ENCODE peak calls at places on chromosome 20, in four cellular contexts. Z is stomach, M is heart left ventricle, Y is psoas muscle. I is an unnamed sample.

GRCh38 chr20:16423311-16424212 is 149.7 kb downstream of the KIF16B start:
- DNase-seq in Z (no peak), M (no peak), Y (no peak), I (no peak)

GRCh38 chr20:2172305-2173175 is 70.9 kb downstream of the STK35 start:
- DNase-seq in Z (peak), M (peak), Y (peak), I (no peak)

GRCh38 chr20:35953411-35954199 is 697 bp downstream of the SCAND1 start:
- DNase-seq in Z (peak), M (peak), Y (peak), I (peak)

GRCh38 chr20:49267327-49267726 is 10.5 kb downstream of the ZNFX1 start:
- DNase-seq in Z (no peak), M (no peak), Y (no peak), I (no peak)

GRCh38 chr20:11935754-11936551 is 18.3 kb downstream of the BTBD3 start:
- DNase-seq in Z (no peak), M (no peak), Y (no peak), I (no peak)

GRCh38 chr20:43751167-43752050 is 24.6 kb upstream of the GTSF1L start:
- DNase-seq in Z (no peak), M (no peak), Y (no peak), I (no peak)

GRCh38 chr20:33549229-33549628 is 59.3 kb downstream of the CBFA2T2 start:
- DNase-seq in Z (no peak), M (no peak), Y (no peak), I (no peak)

GRCh38 chr20:4297141-4297826 is 281.9 kb upstream of the RNF24 start:
- DNase-seq in Z (no peak), M (no peak), Y (peak), I (no peak)

GRCh38 chr20:1491281-1491840 is at the start of gene SIRPB2:
- DNase-seq in Z (no peak), M (peak), Y (peak), I (no peak)

DNA sequence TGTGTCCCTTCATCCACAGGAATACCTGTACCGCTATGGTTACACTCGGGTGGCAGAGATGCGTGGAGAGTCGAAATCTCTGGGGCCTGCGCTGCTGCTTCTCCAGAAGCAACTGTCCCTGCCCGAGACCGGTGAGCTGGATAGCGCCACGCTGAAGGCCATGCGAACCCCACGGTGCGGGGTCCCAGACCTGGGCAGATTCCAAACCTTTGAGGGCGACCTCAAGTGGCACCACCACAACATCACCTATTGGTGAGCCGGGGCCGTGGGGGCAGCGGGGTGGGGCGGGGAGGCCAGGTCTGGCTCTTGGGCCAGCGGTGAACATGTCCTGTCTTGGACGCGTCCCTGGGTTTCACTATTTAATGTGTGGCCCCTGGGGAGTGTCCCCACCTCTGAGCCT is 1.1 kb downstream of the MMP9 start:
- DNase-seq in Z (no peak), M (no peak), Y (no peak), I (no peak)
- H3K4me3 ChIP-seq in Z (no peak), M (peak), Y (no peak), I (no peak)

DNA sequence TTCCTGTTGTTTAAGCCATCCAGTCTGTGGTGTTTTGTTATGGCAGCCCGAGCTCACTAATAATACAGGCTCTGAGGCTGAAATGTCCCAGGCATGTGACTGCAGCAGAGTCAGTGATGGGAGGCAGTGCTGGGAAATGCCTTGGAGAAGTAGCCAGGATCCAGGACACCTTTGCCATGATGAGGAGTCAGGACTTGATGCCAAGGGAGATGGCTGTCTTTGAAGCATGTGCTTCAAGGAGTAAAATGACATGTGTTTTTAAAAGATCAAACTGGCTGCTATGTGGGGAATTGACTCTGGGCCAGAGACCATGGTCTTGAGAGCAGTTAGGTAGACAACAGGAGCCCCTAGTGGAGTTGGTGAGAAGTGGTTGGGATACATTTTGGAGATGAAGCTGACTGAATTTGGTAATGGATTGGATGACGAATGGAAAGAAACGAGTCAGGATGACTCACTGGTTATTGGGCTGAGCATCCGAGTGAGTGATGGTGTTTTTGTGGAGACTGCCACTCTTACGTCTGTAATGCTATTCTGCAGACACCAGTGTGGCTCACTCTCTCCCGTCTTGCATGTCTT is 322.2 kb downstream of the PLCB1 start:
- DNase-seq in Z (no peak), M (no peak), Y (no peak), I (no peak)
- TF ChIP-seq CTCF in Z (no peak), M (peak), Y (no peak), I (peak)

GRCh38 chr20:23365390-23366165 is 3.6 kb downstream of the GZF1 start:
- DNase-seq in Z (no peak), M (no peak), Y (no peak), I (no peak)

GRCh38 chr20:23361651-23362391 is at the start of gene GZF1:
- DNase-seq in Z (peak), M (peak), Y (peak), I (peak)

GRCh38 chr20:23361108-23361650 is 803 bp upstream of the GZF1 start:
- DNase-seq in Z (no peak), M (no peak), Y (no peak), I (no peak)

GRCh38 chr20:23362392-23363256 is 642 bp downstream of the GZF1 start:
- DNase-seq in Z (peak), M (no peak), Y (peak), I (no peak)

GRCh38 chr20:23363257-23363649 is 1.3 kb downstream of the GZF1 start:
- DNase-seq in Z (no peak), M (no peak), Y (peak), I (no peak)
- H3K4me3 ChIP-seq in Z (peak), M (peak), Y (peak), I (peak)

GRCh38 chr20:59993736-59994484 is 35.7 kb downstream of the CDH26 start:
- DNase-seq in Z (no peak), M (no peak), Y (no peak), I (no peak)

GRCh38 chr20:59988141-59988540 is 29.9 kb downstream of the CDH26 start:
- DNase-seq in Z (peak), M (no peak), Y (peak), I (peak)

GRCh38 chr20:59994697-59995122 is 36.5 kb downstream of the CDH26 start:
- DNase-seq in Z (peak), M (no peak), Y (no peak), I (no peak)

GRCh38 chr20:59996112-59996511 is 37.9 kb downstream of the CDH26 start:
- DNase-seq in Z (no peak), M (no peak), Y (no peak), I (no peak)

GRCh38 chr20:59992531-59992930 is 34.3 kb downstream of the CDH26 start:
- DNase-seq in Z (no peak), M (no peak), Y (no peak), I (no peak)
- TF ChIP-seq CTCF in Z (no peak), M (no peak), Y (no peak), I (no peak)

DNA sequence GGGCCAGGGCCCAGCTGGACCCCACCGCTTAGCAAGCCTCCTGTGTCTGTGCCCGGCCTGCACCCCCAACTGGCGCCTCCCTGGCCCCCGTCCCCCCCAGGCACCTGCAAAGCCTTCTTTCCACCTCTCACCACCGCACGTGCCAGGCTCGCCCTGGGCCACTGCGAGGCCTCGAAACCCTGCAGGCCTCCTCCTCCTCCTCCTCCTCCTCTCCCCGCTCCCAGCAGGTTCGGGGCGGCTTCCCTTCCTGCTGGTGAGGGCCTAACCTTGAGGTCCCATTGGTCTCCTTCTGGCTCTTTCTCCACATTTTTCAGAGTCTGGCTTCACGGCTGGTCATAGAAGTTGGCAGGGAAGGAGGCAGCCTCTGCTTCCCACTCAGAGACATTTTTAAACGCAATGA is 76.8 kb upstream of the GATA5 start:
- DNase-seq in Z (no peak), M (no peak), Y (no peak), I (no peak)
- H3K4me3 ChIP-seq in Z (no peak), M (peak), Y (peak), I (no peak)

GRCh38 chr20:62623488-62624324 is 18.6 kb upstream of the SLCO4A1 start:
- DNase-seq in Z (peak), M (peak), Y (peak), I (peak)
- TF ChIP-seq CTCF in Z (no peak), M (no peak), Y (no peak), I (no peak)

GRCh38 chr20:24990810-24991252 is 1.7 kb downstream of the APMAP start:
- DNase-seq in Z (peak), M (no peak), Y (no peak), I (no peak)
- H3K4me3 ChIP-seq in Z (no peak), M (peak), Y (peak), I (no peak)

DNA sequence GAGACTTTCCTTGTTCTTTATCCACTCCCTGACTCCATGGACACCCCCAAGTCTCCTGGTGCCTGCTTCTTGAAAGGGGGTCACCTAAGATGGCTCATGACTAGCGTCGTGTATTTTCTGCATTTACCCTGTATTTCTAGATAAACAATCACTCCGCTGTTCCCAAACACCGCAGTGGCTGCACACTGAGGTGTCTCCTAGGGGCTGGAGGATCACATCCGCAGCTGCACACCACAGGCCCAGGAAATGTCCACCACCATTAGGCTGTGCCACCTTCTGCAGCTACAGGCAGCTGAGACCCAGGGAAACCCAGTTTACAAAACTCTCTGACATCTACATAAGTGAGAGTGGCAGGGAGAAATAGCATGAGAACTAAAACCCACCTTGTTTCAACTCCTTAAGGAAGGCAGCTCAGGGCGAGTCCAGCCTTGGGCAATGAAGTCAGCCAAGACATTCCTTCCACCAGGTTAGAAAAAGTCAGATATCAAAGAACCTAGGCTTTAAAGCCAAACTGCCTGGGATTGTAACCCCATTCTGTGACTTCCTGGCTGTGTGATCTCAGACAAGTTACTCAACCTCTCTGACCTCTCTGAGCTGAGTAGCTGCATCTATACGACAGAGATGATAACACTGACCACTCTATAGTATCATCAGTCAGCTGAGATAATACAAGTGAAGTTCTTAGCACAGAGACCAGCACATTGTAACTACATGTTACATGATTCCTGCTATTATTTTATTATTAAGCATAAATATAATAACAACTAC is 102.2 kb downstream of the SNX5 start:
- DNase-seq in Z (no peak), M (no peak), Y (no peak), I (no peak)
- TF ChIP-seq CTCF in Z (no peak), M (no peak), Y (no peak), I (no peak)